ENCODE peak calls at places on chromosomes 7 and 10, in nine cellular contexts. X, T, O, C, Y, I, J, V and B are unnamed samples.

GRCh38 chr10:20105236-20105635 is 289.0 kb downstream of the PLXDC2 start:
- DNase-seq in X (peak; percentile 84), T (no peak), O (no peak), C (no peak), Y (no peak), I (no peak), J (peak; percentile 55), V (peak; percentile 17), B (no peak)

GRCh38 chr7:25662881-25663588 is 434.7 kb upstream of the NPVF start:
- DNase-seq in X (no peak), T (no peak), O (no peak), C (no peak), Y (no peak), I (no peak), J (no peak), V (no peak), B (no peak)

GRCh38 chr7:44050915-44051560 is 6.5 kb downstream of the DBNL start:
- DNase-seq in X (no peak), T (no peak), O (no peak), C (no peak), Y (no peak), I (peak; percentile 13), J (no peak), V (no peak), B (no peak)

GRCh38 chr7:73519867-73520672 is 2.0 kb downstream of the BAZ1B start:
- DNase-seq in X (no peak), T (no peak), O (no peak), C (peak; percentile 29), Y (peak; percentile 23), I (no peak), J (peak; percentile 28), V (no peak), B (no peak)

GRCh38 chr7:115613836-115614235 is 416.7 kb downstream of the TFEC start:
- DNase-seq in X (no peak), T (no peak), O (no peak), C (no peak), Y (no peak), I (no peak), J (no peak), V (no peak), B (no peak)

GRCh38 chr10:114519306-114519669 is 115.0 kb upstream of the AFAP1L2 start:
- DNase-seq in X (peak; percentile 32), T (no peak), O (peak; percentile 91), C (no peak), Y (no peak), I (no peak), J (no peak), V (peak; percentile 31), B (peak; percentile 99)

GRCh38 chr10:128873408-128873807 is 593.6 kb upstream of the MGMT start:
- DNase-seq in X (no peak), T (no peak), O (no peak), C (no peak), Y (no peak), I (no peak), J (no peak), V (no peak), B (no peak)

GRCh38 chr7:39688611-39689485 is 65.5 kb downstream of the RALA start:
- DNase-seq in X (peak; percentile 57), T (no peak), O (no peak), C (no peak), Y (no peak), I (no peak), J (no peak), V (peak; percentile 49), B (peak; percentile 88)

GRCh38 chr10:98261436-98262277 is 6.3 kb downstream of the LOXL4 start:
- DNase-seq in X (no peak), T (no peak), O (no peak), C (no peak), Y (no peak), I (no peak), J (no peak), V (no peak), B (no peak)

GRCh38 chr7:3832199-3832598 is 531.1 kb downstream of the SDK1 start:
- DNase-seq in X (no peak), T (no peak), O (no peak), C (no peak), Y (no peak), I (no peak), J (no peak), V (peak; percentile 4), B (no peak)

DNA sequence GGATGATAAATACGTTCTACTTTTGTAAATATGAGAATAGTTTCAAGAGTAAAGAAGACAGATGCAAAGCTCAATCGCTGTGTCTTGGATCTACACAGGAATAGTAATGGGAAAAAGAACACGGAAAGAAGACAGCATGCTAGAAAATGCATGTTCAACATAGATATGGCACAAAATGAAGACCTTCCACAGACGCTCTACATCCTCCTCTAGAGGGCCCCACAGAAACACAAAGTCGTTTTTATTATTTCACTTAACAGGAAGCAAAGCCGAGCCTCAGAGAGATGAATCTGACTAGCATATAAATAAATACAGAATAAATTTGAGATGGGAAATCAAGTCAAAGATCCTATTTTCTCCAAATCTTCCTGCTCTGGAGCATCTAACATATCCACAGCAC is 292.6 kb downstream of the PARD3 start:
- DNase-seq in X (no peak), T (no peak), O (no peak), C (peak; percentile 79), Y (peak; percentile 52), I (no peak), J (peak; percentile 79), V (peak; percentile 92), B (peak; percentile 45)
- TF ChIP-seq CTCF in X (peak; percentile 46), T (peak; percentile 31), O (peak; percentile 16), C (peak; percentile 79), Y (peak; percentile 80), I (peak; percentile 42), J (peak; percentile 74), V (peak; percentile 99), B (peak; percentile 37)

DNA sequence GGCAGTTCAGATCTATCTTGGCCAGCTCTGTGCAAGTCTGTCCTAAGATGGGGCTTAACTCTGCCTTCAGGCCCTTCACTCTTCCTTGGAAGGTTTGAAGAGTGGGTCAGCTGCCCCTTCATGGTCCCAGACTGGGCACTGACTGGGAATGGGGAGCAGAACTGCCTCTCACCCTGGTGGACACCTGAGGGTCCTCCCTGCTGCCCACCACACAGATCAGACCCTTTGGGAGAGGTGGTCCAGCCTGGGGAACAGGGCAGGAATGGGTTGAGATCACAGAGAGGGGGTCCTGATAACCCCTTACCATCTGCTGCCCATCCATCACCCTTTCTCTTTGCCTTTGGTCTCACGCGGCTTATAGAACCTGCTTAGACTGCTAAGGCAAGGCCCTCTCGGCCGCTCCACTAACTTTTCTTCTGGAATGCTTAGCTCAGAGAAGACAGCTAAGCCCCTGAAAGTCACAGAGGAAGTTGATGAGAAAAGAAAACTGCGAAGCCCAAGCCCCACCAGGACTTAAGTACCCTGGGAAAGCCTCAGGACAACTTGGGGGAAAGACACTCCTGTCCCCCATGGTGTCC is 402 bp upstream of the CDHR1 start:
- DNase-seq in X (no peak), T (no peak), O (no peak), C (no peak), Y (no peak), I (no peak), J (peak; percentile 11), V (no peak), B (no peak)
- H3K4me3 ChIP-seq in X (no peak overlapping the region), T (peak overlapping the region; percentile 51), O (no peak overlapping the region), C (peak overlapping the region; percentile 36), Y (no peak overlapping the region), I (peak overlapping the region; percentile 26), J (no peak overlapping the region), V (no peak overlapping the region), B (peak overlapping the region; percentile 62)

GRCh38 chr7:117858731-117859130 is 14.5 kb downstream of the CTTNBP2 start:
- DNase-seq in X (no peak), T (no peak), O (no peak), C (no peak), Y (no peak), I (no peak), J (no peak), V (peak; percentile 58), B (peak; percentile 95)
- TF ChIP-seq CTCF in X (no peak), T (no peak), O (no peak), C (no peak), Y (no peak), I (no peak), J (no peak), V (no peak), B (no peak)

GRCh38 chr7:42457663-42458062 is 220.7 kb upstream of the GLI3 start:
- DNase-seq in X (peak; percentile 22), T (no peak), O (no peak), C (no peak), Y (no peak), I (no peak), J (no peak), V (no peak), B (no peak)

GRCh38 chr7:42456267-42456666 is 219.3 kb upstream of the GLI3 start:
- DNase-seq in X (no peak), T (no peak), O (no peak), C (peak; percentile 12), Y (no peak), I (no peak), J (no peak), V (no peak), B (no peak)

GRCh38 chr7:42449431-42449830 is 212.4 kb upstream of the GLI3 start:
- DNase-seq in X (no peak), T (no peak), O (no peak), C (no peak), Y (no peak), I (no peak), J (no peak), V (no peak), B (no peak)

GRCh38 chr7:42456756-42457276 is 219.8 kb upstream of the GLI3 start:
- DNase-seq in X (no peak), T (no peak), O (no peak), C (peak; percentile 19), Y (no peak), I (no peak), J (no peak), V (peak; percentile 43), B (no peak)

GRCh38 chr7:42454006-42454405 is 217.0 kb upstream of the GLI3 start:
- DNase-seq in X (no peak), T (no peak), O (no peak), C (peak; percentile 30), Y (no peak), I (no peak), J (no peak), V (no peak), B (no peak)
- H3K4me3 ChIP-seq in X (no peak overlapping the region), T (no peak overlapping the region), O (no peak overlapping the region), C (no peak overlapping the region), Y (no peak overlapping the region), I (no peak overlapping the region), J (no peak overlapping the region), V (no peak overlapping the region), B (no peak overlapping the region)

GRCh38 chr7:122974229-122974628 is 21.3 kb downstream of the TAS2R16 start:
- DNase-seq in X (no peak), T (no peak), O (no peak), C (no peak), Y (no peak), I (no peak), J (no peak), V (no peak), B (no peak)
- TF ChIP-seq CTCF in X (no peak), T (no peak), O (no peak), C (no peak), Y (no peak), I (no peak), J (no peak), V (no peak), B (no peak)